ENCODE peak calls at places on chromosomes 4 and X, in ten cellular contexts. C is fibroblast of lung; R is adrenal gland; Y is left colon; P is midbrain; O is posterior cingulate gyrus; B is activated naive CD4-positive, alpha-beta T cell treated with anti-CD3 and anti-CD28 coated beads, Interleukin-2, amount 10 ng/mL, durations not matched to agents 7 days and 5 days; N is KBM-7; V is NCI-H460; W is NCI-H1417 treated with DMSO at 0.1 percent for 48 hours. E is an unnamed sample.

GRCh38 chrX:101208152-101208905 is 11.3 kb upstream of the DRP2 start:
- DNase-seq in R (no peak), Y (no peak), B (no peak), W (no peak), O (no peak), C (peak), P (no peak), V (no peak), N (no peak), E (no peak)

GRCh38 chr4:176988226-176988625 is 195.5 kb upstream of the VEGFC start:
- DNase-seq in N (no peak), R (no peak), P (no peak), B (no peak), C (peak), V (peak), O (no peak), Y (no peak), W (no peak), E (no peak)

GRCh38 chr4:69748176-69748575 is 12.2 kb downstream of the SULT1B1 start:
- DNase-seq in V (no peak), O (no peak), N (no peak), W (no peak), C (peak), B (no peak), R (no peak), P (no peak), Y (no peak), E (no peak)

GRCh38 chr4:183434264-183435045 is 10.0 kb upstream of the CDKN2AIP start:
- DNase-seq in O (no peak), P (no peak), Y (no peak), W (no peak), V (no peak), C (no peak), N (no peak), R (no peak), B (no peak), E (no peak)

GRCh38 chr4:52783069-52783468 is 31.8 kb upstream of the ERVMER34-1 start:
- DNase-seq in O (no peak), C (no peak), V (no peak), N (no peak), R (no peak), P (no peak), Y (no peak), W (no peak), B (no peak), E (no peak)

GRCh38 chr4:105909699-105910340 is 14.5 kb downstream of the NPNT start:
- DNase-seq in R (no peak), O (no peak), V (no peak), Y (peak), P (no peak), N (no peak), B (no peak), C (no peak), W (no peak), E (no peak)

GRCh38 chr4:26525136-26525535 is 34.9 kb upstream of the CCKAR start:
- DNase-seq in R (no peak), P (no peak), W (no peak), B (no peak), O (no peak), C (peak), N (no peak), V (no peak), Y (no peak), E (no peak)

GRCh38 chrX:101108293-101108692 is 10.3 kb downstream of the CENPI start:
- DNase-seq in W (no peak), O (no peak), B (no peak), N (no peak), V (no peak), P (no peak), C (peak), R (no peak), Y (no peak), E (no peak)

GRCh38 chr4:65654976-65655375 is 15.3 kb downstream of the EPHA5 start:
- DNase-seq in B (no peak), Y (no peak), C (no peak), N (no peak), P (no peak), W (no peak), V (no peak), R (no peak), O (no peak), E (no peak)

GRCh38 chrX:97743014-97743413 is 859.3 kb downstream of the RPA4 start:
- DNase-seq in O (no peak), N (peak), R (peak), C (no peak), Y (no peak), B (peak), W (no peak), V (no peak), P (no peak), E (peak)

GRCh38 chr4:7854697-7855370 is 84.8 kb downstream of the AFAP1 start:
- DNase-seq in C (peak), Y (no peak), R (no peak), O (no peak), B (peak), V (no peak), W (no peak), P (no peak), N (no peak), E (peak)

GRCh38 chr4:163810757-163811156 is 316.3 kb downstream of the TMA16 start:
- DNase-seq in R (no peak), O (no peak), C (no peak), N (no peak), B (no peak), P (no peak), W (no peak), V (peak), Y (no peak), E (no peak)

E was measured in activated CD8-positive, alpha-beta T cell treated with anti-CD3 and anti-CD28 coated beads for 36 hours.